ENCODE peak calls at places on chromosome 1, in four cellular contexts. One of them, this sample, is unnamed.

GRCh38 chr1:59986736-59987310 is 60.2 kb upstream of the CYP2J2 start:
- DNase-seq in activated naive CD8-positive, alpha-beta T cell treated with anti-CD3 and anti-CD28 coated beads, Interleukin-2, amount 50 U/mL, for 24 hours: no peak
- DNase-seq in left cardiac atrium: no peak
- DNase-seq in ELF-1: no peak
- DNase-seq in this sample: no peak

GRCh38 chr1:28926629-28927441 is 12.5 kb downstream of the EPB41 start:
- DNase-seq in activated naive CD8-positive, alpha-beta T cell treated with anti-CD3 and anti-CD28 coated beads, Interleukin-2, amount 50 U/mL, for 24 hours: no peak
- DNase-seq in left cardiac atrium: no peak
- DNase-seq in ELF-1: no peak
- DNase-seq in this sample: peak; percentile 79

GRCh38 chr1:34479731-34480130 is 275.1 kb upstream of the GJB5 start:
- DNase-seq in activated naive CD8-positive, alpha-beta T cell treated with anti-CD3 and anti-CD28 coated beads, Interleukin-2, amount 50 U/mL, for 24 hours: no peak
- DNase-seq in left cardiac atrium: no peak
- DNase-seq in ELF-1: no peak
- DNase-seq in this sample: no peak

GRCh38 chr1:30379684-30380624 is 343.4 kb downstream of the MATN1 start:
- DNase-seq in activated naive CD8-positive, alpha-beta T cell treated with anti-CD3 and anti-CD28 coated beads, Interleukin-2, amount 50 U/mL, for 24 hours: peak; percentile 48
- DNase-seq in left cardiac atrium: no peak
- DNase-seq in ELF-1: peak; percentile 75
- DNase-seq in this sample: peak; percentile 51

GRCh38 chr1:84078824-84079167 is 65.3 kb upstream of the PRKACB start:
- DNase-seq in activated naive CD8-positive, alpha-beta T cell treated with anti-CD3 and anti-CD28 coated beads, Interleukin-2, amount 50 U/mL, for 24 hours: no peak
- DNase-seq in left cardiac atrium: no peak
- DNase-seq in ELF-1: no peak
- DNase-seq in this sample: no peak

GRCh38 chr1:108877324-108877812 is 583 bp downstream of the GPSM2 start:
- DNase-seq in activated naive CD8-positive, alpha-beta T cell treated with anti-CD3 and anti-CD28 coated beads, Interleukin-2, amount 50 U/mL, for 24 hours: no peak
- DNase-seq in left cardiac atrium: no peak
- DNase-seq in ELF-1: no peak
- DNase-seq in this sample: peak; percentile 8

GRCh38 chr1:237327061-237327460 is 285.1 kb downstream of the RYR2 start:
- DNase-seq in activated naive CD8-positive, alpha-beta T cell treated with anti-CD3 and anti-CD28 coated beads, Interleukin-2, amount 50 U/mL, for 24 hours: no peak
- DNase-seq in left cardiac atrium: no peak
- DNase-seq in ELF-1: no peak
- DNase-seq in this sample: no peak

GRCh38 chr1:236619398-236619797 is 15.1 kb upstream of the HEATR1 start:
- DNase-seq in activated naive CD8-positive, alpha-beta T cell treated with anti-CD3 and anti-CD28 coated beads, Interleukin-2, amount 50 U/mL, for 24 hours: no peak
- DNase-seq in left cardiac atrium: no peak
- DNase-seq in ELF-1: no peak
- DNase-seq in this sample: no peak

GRCh38 chr1:14476170-14476955 is 122.1 kb upstream of the KAZN start:
- DNase-seq in activated naive CD8-positive, alpha-beta T cell treated with anti-CD3 and anti-CD28 coated beads, Interleukin-2, amount 50 U/mL, for 24 hours: no peak
- DNase-seq in left cardiac atrium: no peak
- DNase-seq in ELF-1: no peak
- DNase-seq in this sample: no peak

GRCh38 chr1:110040548-110040947 is 6.1 kb downstream of the STRIP1 start:
- DNase-seq in activated naive CD8-positive, alpha-beta T cell treated with anti-CD3 and anti-CD28 coated beads, Interleukin-2, amount 50 U/mL, for 24 hours: peak; percentile 19
- DNase-seq in left cardiac atrium: no peak
- DNase-seq in ELF-1: no peak
- DNase-seq in this sample: no peak

GRCh38 chr1:227785812-227786608 is 29.5 kb upstream of the PRSS38 start:
- DNase-seq in activated naive CD8-positive, alpha-beta T cell treated with anti-CD3 and anti-CD28 coated beads, Interleukin-2, amount 50 U/mL, for 24 hours: no peak
- DNase-seq in left cardiac atrium: no peak
- DNase-seq in ELF-1: no peak
- DNase-seq in this sample: no peak